ENCODE peak calls at places on chromosomes 5 and 9, in eight cellular contexts. B is tibial artery, E is left ventricle myocardium inferior, Q is endodermal cell, G is fibroblast of lung, M is AG04450, F is H9, N is Peyer's patch. K is an unnamed sample.

GRCh38 chr5:122077451-122078115 is 476 bp downstream of the LOX start:
- DNase-seq in N (peak; percentile 55), E (no peak), F (peak; percentile 54), Q (peak; percentile 84), G (no peak), B (no peak), M (no peak), K (no peak)

GRCh38 chr5:95729115-95730010 is 1.8 kb upstream of the RHOBTB3 start:
- DNase-seq in E (no peak), F (no peak), G (no peak), N (no peak), B (no peak), M (no peak), Q (no peak), K (no peak)

GRCh38 chr5:154714271-154714986 is 40.7 kb upstream of the LARP1 start:
- DNase-seq in F (no peak), M (peak; percentile 21), Q (no peak), N (no peak), B (no peak), G (peak; percentile 29), E (no peak), K (no peak)

GRCh38 chr5:65184780-65185179 is 296.9 kb downstream of the ADAMTS6 start:
- DNase-seq in M (no peak), N (no peak), B (no peak), Q (no peak), E (no peak), F (no peak), G (no peak), K (no peak)

GRCh38 chr5:32147959-32148358 is 26.2 kb downstream of the GOLPH3 start:
- DNase-seq in M (no peak), N (no peak), Q (no peak), G (no peak), F (no peak), E (no peak), B (no peak), K (no peak)

GRCh38 chr9:86768709-86769108 is 178.6 kb downstream of the GAS1 start:
- DNase-seq in B (no peak), E (no peak), Q (no peak), G (no peak), M (no peak), F (no peak), N (no peak), K (no peak)

GRCh38 chr5:171074747-171075146 is 212.9 kb downstream of the RANBP17 start:
- DNase-seq in N (no peak), B (no peak), Q (no peak), G (no peak), E (no peak), M (no peak), F (no peak), K (no peak)

GRCh38 chr5:93399675-93400074 is 181.3 kb downstream of the NR2F1-AS1 start:
- DNase-seq in G (no peak), M (no peak), N (no peak), B (no peak), E (no peak), Q (no peak), F (no peak), K (no peak)

GRCh38 chr5:81749186-81749561 is 1.7 kb downstream of the SSBP2 start:
- DNase-seq in Q (no peak), N (no peak), M (no peak), E (no peak), B (no peak), F (no peak), G (peak; percentile 48), K (no peak)

GRCh38 chr5:133754575-133755169 is 142.3 kb upstream of the FSTL4 start:
- DNase-seq in N (no peak), B (no peak), F (peak; percentile 52), G (peak; percentile 20), E (no peak), M (no peak), Q (peak; percentile 86), K (no peak)

GRCh38 chr5:71483355-71483754 is 27.9 kb downstream of the BDP1 start:
- DNase-seq in B (no peak), F (no peak), Q (no peak), G (peak; percentile 86), N (no peak), E (no peak), M (peak; percentile 62), K (no peak)

GRCh38 chr5:138179277-138179857 is 455 bp downstream of the KIF20A start:
- DNase-seq in B (no peak), E (no peak), G (no peak), M (no peak), F (peak; percentile 27), N (no peak), Q (peak; percentile 61), K (no peak)

GRCh38 chr9:137255448-137256114 is 454 bp downstream of the NELFB start:
- DNase-seq in M (no peak), B (no peak), Q (no peak), E (peak; percentile 46), F (peak; percentile 74), G (peak; percentile 28), N (no peak), K (no peak)

GRCh38 chr5:103849934-103850333 is 287.3 kb upstream of the NUDT12 start:
- DNase-seq in G (peak; percentile 72), M (peak; percentile 59), Q (no peak), F (no peak), N (no peak), B (no peak), E (no peak), K (no peak)

GRCh38 chr9:129064499-129064908 is 16.4 kb upstream of the DOLPP1 start:
- DNase-seq in N (no peak), G (no peak), B (no peak), Q (no peak), E (no peak), F (no peak), M (no peak), K (no peak)

GRCh38 chr9:81621111-81621510 is 68.2 kb downstream of the TLE1 start:
- DNase-seq in F (no peak), G (no peak), B (no peak), N (no peak), M (no peak), E (no peak), Q (no peak), K (no peak)

DNA sequence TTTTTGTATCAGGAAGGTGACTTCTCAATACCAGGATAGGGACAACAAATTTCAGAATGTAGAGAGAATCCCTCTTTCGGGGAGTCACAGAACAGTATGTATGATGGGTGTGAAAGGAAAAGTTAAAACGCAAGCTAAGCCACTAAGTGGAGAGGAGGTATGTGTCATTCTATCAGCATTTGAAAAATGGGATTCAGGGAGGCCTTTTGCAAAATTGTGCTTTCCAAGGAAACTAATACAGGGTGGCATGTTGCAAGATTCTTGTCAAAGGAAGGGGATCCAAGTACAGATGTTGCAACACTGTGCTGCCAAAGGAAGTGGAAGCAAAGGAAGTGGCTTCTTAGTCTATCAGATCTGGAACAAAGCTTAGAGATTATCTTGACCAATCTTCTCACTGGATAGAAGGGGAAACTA is 12.6 kb upstream of the TNIP1 start:
- DNase-seq in M (no peak), F (no peak), G (peak; percentile 96), Q (no peak), E (no peak), N (no peak), B (peak; percentile 78), K (no peak)
- TF ChIP-seq CTCF in M (no peak), F (no peak), G (peak; percentile 31), Q (no peak), E (no peak), N (no peak), B (no peak), K (no peak)

GRCh38 chr5:158700231-158700996 is 399.3 kb downstream of the EBF1 start:
- DNase-seq in E (no peak), M (no peak), Q (no peak), G (peak; percentile 34), N (no peak), B (no peak), F (no peak), K (no peak)
- H3K27ac ChIP-seq in E (peak overlapping the region; percentile 70), M (no peak overlapping the region), Q (no peak overlapping the region), G (peak overlapping the region; percentile 62), N (no peak overlapping the region), B (peak overlapping the region; percentile 69), F (no peak overlapping the region), K (no peak overlapping the region)

GRCh38 chr5:3348576-3349535 is 246.8 kb upstream of the IRX1 start:
- DNase-seq in Q (peak; percentile 44), G (no peak), E (no peak), B (no peak), N (no peak), F (peak; percentile 17), M (no peak), K (no peak)

GRCh38 chr5:3349704-3350565 is 245.7 kb upstream of the IRX1 start:
- DNase-seq in N (no peak), E (no peak), G (no peak), B (no peak), F (peak; percentile 4), M (no peak), Q (peak; percentile 29), K (no peak)

GRCh38 chr5:3352711-3353110 is 242.9 kb upstream of the IRX1 start:
- DNase-seq in M (no peak), E (no peak), B (no peak), G (no peak), N (no peak), F (peak; percentile 11), Q (peak; percentile 7), K (no peak)

GRCh38 chr5:3351581-3352442 is 243.8 kb upstream of the IRX1 start:
- DNase-seq in F (peak; percentile 12), G (no peak), N (no peak), E (no peak), M (no peak), Q (peak; percentile 35), B (no peak), K (no peak)

DNA sequence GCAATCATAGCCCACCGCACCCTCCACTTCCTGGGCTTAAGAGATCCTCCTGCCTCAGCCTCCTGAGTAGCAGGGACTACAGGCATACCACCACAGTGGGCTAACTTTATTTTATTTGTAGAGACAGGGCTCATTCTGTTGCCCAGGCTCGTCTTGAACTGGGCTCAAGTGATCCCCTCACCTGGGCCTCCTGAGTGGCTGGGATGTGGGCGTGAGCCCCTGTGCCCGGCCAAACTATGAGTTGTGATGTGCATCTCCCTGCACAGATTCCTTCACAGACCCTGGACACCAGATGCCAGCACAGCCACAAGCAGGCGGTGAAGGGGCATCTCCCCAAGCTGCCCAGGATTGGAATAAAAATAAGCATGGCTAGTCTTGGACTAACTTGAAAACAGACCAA is 244.9 kb upstream of the IRX1 start:
- DNase-seq in B (no peak), E (no peak), M (no peak), N (no peak), G (no peak), Q (peak; percentile 24), F (peak; percentile 12), K (no peak)
- H3K27me3 ChIP-seq in B (no peaks in the 10 kb centered on the region), E (peaks cover 42% of the 10 kb centered on the region), M (no peaks in the 10 kb centered on the region), N (no peaks in the 10 kb centered on the region), G (no peaks in the 10 kb centered on the region), Q (no peaks in the 10 kb centered on the region), F (no peaks in the 10 kb centered on the region), K (no peaks in the 10 kb centered on the region)

DNA sequence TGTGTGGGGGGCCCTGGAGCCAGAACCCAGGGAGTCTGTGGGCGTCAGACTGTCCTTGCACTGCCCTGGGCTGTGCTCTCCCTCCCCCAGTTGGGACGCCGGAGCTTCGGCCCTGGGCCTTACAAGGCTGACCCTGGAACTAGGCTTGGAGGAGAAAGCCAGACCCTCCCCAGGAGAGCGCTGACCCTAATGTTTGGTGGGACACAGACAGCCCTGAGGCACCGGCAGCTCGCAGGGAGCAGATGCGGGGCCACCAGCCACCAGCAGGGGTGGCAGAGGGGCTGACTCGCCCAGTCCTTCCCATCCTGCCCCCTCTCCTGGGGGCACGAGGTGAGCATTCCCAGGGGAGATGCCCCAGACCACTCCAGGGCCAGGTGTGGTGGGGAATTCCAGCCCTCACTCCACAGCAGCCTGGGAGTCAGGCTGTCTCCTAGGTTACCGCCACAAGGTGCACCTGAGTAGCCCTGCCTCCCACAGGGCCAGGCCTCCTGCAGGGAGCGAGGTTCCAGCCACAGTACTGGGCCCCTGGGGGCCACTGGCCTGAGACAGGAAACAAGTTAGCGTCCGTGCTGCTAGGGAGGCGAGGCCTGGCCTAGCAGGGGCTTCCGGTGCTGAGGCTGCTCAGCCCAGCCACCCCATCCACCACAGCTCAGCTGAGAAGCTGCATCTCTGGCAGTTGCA is 134.6 kb downstream of the OLFM1 start:
- DNase-seq in G (no peak), Q (peak; percentile 87), F (peak; percentile 72), B (no peak), E (no peak), N (peak; percentile 39), M (no peak), K (no peak)
- TF ChIP-seq CTCF in G (no peak), Q (peak; percentile 68), F (peak; percentile 58), B (no peak), E (no peak), N (no peak), M (no peak), K (no peak)

K was measured in CD4-positive, alpha-beta T cell.